ENCODE peak calls at places on chromosomes 12 and 14, in four cellular contexts. A, K, Y and I are unnamed samples.
A peak's percentile ranks its signal among the peaks of the same experiment; 100 is the strongest.

GRCh38 chr12:99983721-99984258 is 946 bp downstream of the ANKS1B start:
- DNase-seq in Y (no peak), A (no peak), K (no peak), I (no peak)

GRCh38 chr14:36194645-36195044 is 18.1 kb upstream of the PTCSC3 start:
- DNase-seq in K (no peak), A (no peak), Y (no peak), I (no peak)

GRCh38 chr14:77559381-77559780 is 57.1 kb downstream of the SPTLC2 start:
- DNase-seq in Y (no peak), A (no peak), K (no peak), I (no peak)

GRCh38 chr12:124411291-124411878 is 116.5 kb downstream of the RFLNA start:
- DNase-seq in K (no peak), A (no peak), Y (no peak), I (no peak)

GRCh38 chr14:52551696-52552062 is 626 bp downstream of the TXNDC16 start:
- DNase-seq in Y (no peak), K (peak; percentile 38), A (no peak), I (peak; percentile 18)

GRCh38 chr12:120231316-120232011 is 30.6 kb upstream of the RPLP0 start:
- DNase-seq in A (peak; percentile 88), Y (peak; percentile 44), K (peak; percentile 77), I (peak; percentile 42)

GRCh38 chr14:65549429-65549828 is 136.9 kb downstream of the FUT8 start:
- DNase-seq in Y (no peak), A (no peak), K (no peak), I (no peak)

GRCh38 chr12:69529021-69529420 is 56.2 kb upstream of the CCT2 start:
- DNase-seq in Y (no peak), K (no peak), A (no peak), I (no peak)

GRCh38 chr14:71582705-71583104 is 349.5 kb upstream of the RGS6 start:
- DNase-seq in K (peak; percentile 6), Y (no peak), A (no peak), I (no peak)

GRCh38 chr14:86088156-86088555 is 558.2 kb downstream of the FLRT2 start:
- DNase-seq in A (no peak), Y (no peak), K (no peak), I (no peak)

GRCh38 chr12:66539451-66539850 is 139.4 kb downstream of the GRIP1 start:
- DNase-seq in A (no peak), K (no peak), Y (no peak), I (no peak)

GRCh38 chr14:104794099-104794498 is 1.4 kb downstream of the AKT1 start:
- DNase-seq in A (peak; percentile 58), K (peak; percentile 96), Y (no peak), I (no peak)

GRCh38 chr14:104793703-104793959 is 1.9 kb downstream of the AKT1 start:
- DNase-seq in A (no peak), Y (no peak), K (no peak), I (no peak)

GRCh38 chr14:104792101-104792884 is 3.3 kb downstream of the AKT1 start:
- DNase-seq in K (no peak), A (peak; percentile 92), Y (no peak), I (no peak)

GRCh38 chr14:104791425-104791824 is 4.1 kb downstream of the AKT1 start:
- DNase-seq in Y (no peak), A (no peak), K (no peak), I (no peak)

DNA sequence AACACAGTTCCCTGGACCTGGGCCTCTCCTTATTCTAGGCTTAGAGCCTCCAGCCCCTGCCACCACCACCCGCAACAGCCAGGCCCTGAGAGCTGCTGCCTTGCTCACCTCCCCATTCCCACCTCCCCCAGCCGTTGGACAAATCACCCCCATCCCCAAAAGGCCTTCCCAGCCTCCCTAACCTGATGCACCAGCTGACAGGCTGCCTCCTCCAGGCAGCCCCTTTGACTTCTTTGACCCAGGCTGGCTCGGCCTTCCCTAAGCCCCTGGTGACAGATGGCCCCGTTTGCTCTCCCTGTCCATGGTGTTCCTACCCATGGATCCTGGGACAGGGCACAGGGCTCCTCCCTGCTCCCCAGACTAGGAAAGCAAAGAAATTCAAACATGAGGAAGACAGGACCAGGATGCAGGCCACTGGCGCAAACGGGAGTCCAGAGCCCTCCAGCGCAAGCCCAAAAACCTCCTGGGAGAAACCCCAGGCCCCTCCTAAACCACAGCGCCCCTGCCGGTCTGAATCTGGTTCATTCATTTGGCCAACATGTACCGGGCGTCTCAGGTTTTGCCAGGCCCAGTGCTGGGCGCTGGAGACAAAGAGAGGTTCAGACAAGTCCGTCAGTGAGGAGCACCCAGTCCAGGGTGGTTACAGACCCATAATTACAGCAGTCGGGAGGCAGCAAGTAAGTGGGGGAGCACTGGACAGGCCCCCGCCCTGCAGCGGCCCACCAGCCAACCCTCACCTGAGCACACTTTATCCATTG is 2.4 kb downstream of the AKT1 start:
- DNase-seq in Y (no peak), A (no peak), K (no peak), I (no peak)
- H3K4me3 ChIP-seq in Y (peak overlapping the region; percentile 16), A (no peak overlapping the region), K (no peak overlapping the region), I (no peak overlapping the region)

GRCh38 chr14:54652890-54653201 is 85.9 kb downstream of the SAMD4A start:
- DNase-seq in A (no peak), Y (no peak), K (no peak), I (no peak)
- H3K4me1 ChIP-seq in A (no peaks in the 10 kb centered on the region), Y (no peaks in the 10 kb centered on the region), K (peaks cover 43% of the 10 kb centered on the region), I (peaks cover 96% of the 10 kb centered on the region)

GRCh38 chr14:93778453-93778852 is 9.8 kb downstream of the PRIMA1 start:
- DNase-seq in Y (no peak), K (no peak), A (no peak), I (peak; percentile 37)

GRCh38 chr14:93775744-93776143 is 12.5 kb downstream of the PRIMA1 start:
- DNase-seq in Y (no peak), K (no peak), A (no peak), I (no peak)

GRCh38 chr14:93780811-93781210 is 7.5 kb downstream of the PRIMA1 start:
- DNase-seq in A (no peak), K (no peak), Y (no peak), I (no peak)

GRCh38 chr14:93775158-93775557 is 13.1 kb downstream of the PRIMA1 start:
- DNase-seq in K (no peak), Y (no peak), A (no peak), I (no peak)

GRCh38 chr14:93778856-93779629 is 9.2 kb downstream of the PRIMA1 start:
- DNase-seq in K (no peak), A (no peak), Y (no peak), I (no peak)
- H3K4me3 ChIP-seq in K (no peak overlapping the region), A (no peak overlapping the region), Y (no peak overlapping the region), I (no peak overlapping the region)

GRCh38 chr14:101980700-101981099 is 16.3 kb downstream of the DYNC1H1 start:
- DNase-seq in A (peak; percentile 88), K (no peak), Y (no peak), I (no peak)

GRCh38 chr14:101982621-101983020 is 18.2 kb downstream of the DYNC1H1 start:
- DNase-seq in Y (no peak), K (no peak), A (no peak), I (no peak)

GRCh38 chr14:101980251-101980650 is 15.9 kb downstream of the DYNC1H1 start:
- DNase-seq in K (no peak), A (no peak), Y (no peak), I (no peak)

GRCh38 chr14:101977311-101978071 is 13.1 kb downstream of the DYNC1H1 start:
- DNase-seq in K (no peak), A (no peak), Y (no peak), I (no peak)

DNA sequence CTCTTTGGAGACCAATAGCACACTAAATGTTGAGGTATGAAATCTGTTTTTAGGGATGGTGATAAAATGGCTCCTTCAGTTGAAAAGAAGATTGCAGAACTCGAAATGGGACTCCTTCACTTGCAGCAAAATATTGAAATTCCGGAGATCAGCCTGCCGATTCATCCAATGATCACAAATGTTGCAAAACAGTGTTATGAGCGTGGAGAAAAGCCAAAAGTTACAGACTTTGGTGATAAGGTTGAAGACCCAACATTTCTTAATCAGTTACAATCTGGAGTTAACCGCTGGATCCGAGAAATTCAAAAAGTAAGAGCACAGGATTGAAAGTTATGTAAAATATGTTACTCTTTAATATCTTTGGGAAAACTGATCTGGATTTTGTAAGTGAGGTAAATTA is 15.3 kb downstream of the DYNC1H1 start:
- DNase-seq in A (no peak), Y (no peak), K (no peak), I (no peak)
- H3K4me1 ChIP-seq in A (peaks cover 15% of the 10 kb centered on the region), Y (peaks cover 3% of the 10 kb centered on the region), K (no peaks in the 10 kb centered on the region), I (no peaks in the 10 kb centered on the region)

GRCh38 chr14:20652996-20653975 is 11.8 kb upstream of the OR6S1 start:
- DNase-seq in K (no peak), A (no peak), Y (peak; percentile 22), I (no peak)
- H3K4me3 ChIP-seq in K (no peak overlapping the region), A (no peak overlapping the region), Y (no peak overlapping the region), I (no peak overlapping the region)

DNA sequence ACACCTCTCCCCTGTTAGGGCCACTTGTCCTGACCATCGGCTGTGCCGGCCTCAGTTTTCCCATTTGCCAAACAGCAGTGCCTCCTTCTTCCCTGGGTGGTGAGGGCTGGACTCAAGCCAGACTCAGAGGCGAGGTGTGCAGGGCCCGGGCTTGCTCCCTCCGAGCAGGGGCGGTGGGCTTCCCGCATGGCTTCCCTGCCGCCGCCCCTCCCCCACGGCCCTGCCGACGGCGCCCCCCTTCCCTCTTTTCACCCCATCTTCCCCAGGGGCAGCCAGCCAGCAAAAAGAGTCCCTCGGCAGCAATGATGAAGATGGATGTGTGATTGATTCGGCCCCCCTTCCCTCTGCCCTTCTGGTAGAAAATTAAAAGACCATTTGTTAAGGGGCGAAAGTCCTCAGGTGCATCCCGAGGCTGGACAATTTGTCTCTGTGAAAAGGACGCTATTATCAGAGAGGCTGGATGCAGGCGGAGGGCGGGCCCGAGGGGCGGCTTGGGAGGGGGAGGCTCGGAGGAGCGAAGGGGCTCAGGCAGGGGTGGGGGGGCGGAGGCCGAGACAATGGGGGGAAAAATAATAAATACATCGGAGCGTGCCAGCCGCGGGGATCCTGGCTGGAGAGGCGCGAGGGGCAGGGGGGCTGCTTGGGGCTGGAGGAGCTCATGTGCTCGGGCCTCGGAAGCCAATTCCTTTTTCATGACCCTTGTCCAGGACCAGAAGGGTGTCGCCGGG is 48.0 kb upstream of the LHX5 start:
- DNase-seq in Y (no peak), K (no peak), A (no peak), I (no peak)
- H3K4me1 ChIP-seq in Y (no peaks in the 10 kb centered on the region), K (no peaks in the 10 kb centered on the region), A (peaks cover 7% of the 10 kb centered on the region), I (no peaks in the 10 kb centered on the region)

GRCh38 chr12:113007166-113007565 is 28.8 kb downstream of the OAS2 start:
- DNase-seq in Y (no peak), A (no peak), K (no peak), I (no peak)

GRCh38 chr12:113005759-113006158 is 27.4 kb downstream of the OAS2 start:
- DNase-seq in K (no peak), A (no peak), Y (no peak), I (no peak)

GRCh38 chr12:113002676-113003075 is 24.4 kb downstream of the OAS2 start:
- DNase-seq in Y (no peak), A (no peak), K (no peak), I (no peak)

GRCh38 chr12:113003631-113004030 is 25.3 kb downstream of the OAS2 start:
- DNase-seq in Y (no peak), A (no peak), K (no peak), I (no peak)

GRCh38 chr12:113006641-113007040 is 28.3 kb downstream of the OAS2 start:
- DNase-seq in K (no peak), A (no peak), Y (no peak), I (no peak)
- H3K4me3 ChIP-seq in K (no peak overlapping the region), A (no peak overlapping the region), Y (no peak overlapping the region), I (no peak overlapping the region)

GRCh38 chr12:116244001-116244400 is 33.5 kb downstream of the MED13L start:
- DNase-seq in K (peak; percentile 31), Y (no peak), A (no peak), I (no peak)
- H3K4me1 ChIP-seq in K (peaks cover 4% of the 10 kb centered on the region), Y (peaks cover 38% of the 10 kb centered on the region), A (peaks cover 69% of the 10 kb centered on the region), I (peaks cover 17% of the 10 kb centered on the region)